ENCODE peak calls at places on chromosomes 11 and 22, in ten cellular contexts. Q, J, A, H, Z, W, Y, L, E and F are unnamed samples.

GRCh38 chr11:5362017-5362625 is 10.8 kb downstream of the OR51B6 start:
- DNase-seq in Q (no peak), J (no peak), A (no peak), H (no peak), Z (no peak), W (no peak), Y (no peak), L (no peak), E (no peak), F (no peak)

GRCh38 chr11:119666463-119667131 is 62.4 kb downstream of the NECTIN1 start:
- DNase-seq in Q (peak), J (peak), A (peak), H (peak), Z (peak), W (peak), Y (peak), L (no peak), E (no peak), F (no peak)

GRCh38 chr22:47574551-47574950 is 812.1 kb downstream of the TBC1D22A start:
- DNase-seq in Q (no peak), J (no peak), A (no peak), H (no peak), Z (no peak), W (no peak), Y (no peak), L (no peak), E (no peak), F (no peak)

GRCh38 chr11:112839051-112839450 is 122.2 kb upstream of the NCAM1 start:
- DNase-seq in Q (no peak), J (no peak), A (no peak), H (no peak), Z (no peak), W (no peak), Y (no peak), L (no peak), E (no peak), F (no peak)

GRCh38 chr11:46600162-46600561 is 6.3 kb upstream of the AMBRA1 start:
- DNase-seq in Q (no peak), J (no peak), A (no peak), H (no peak), Z (no peak), W (no peak), Y (no peak), L (no peak), E (no peak), F (no peak)

GRCh38 chr22:27420817-27421361 is 380.7 kb downstream of the MN1 start:
- DNase-seq in Q (no peak), J (no peak), A (no peak), H (no peak), Z (peak), W (peak), Y (no peak), L (peak), E (peak), F (peak)

GRCh38 chr22:36663581-36663980 is 40.0 kb downstream of the CACNG2 start:
- DNase-seq in Q (no peak), J (no peak), A (no peak), H (no peak), Z (no peak), W (no peak), Y (no peak), L (no peak), E (no peak), F (no peak)

GRCh38 chr11:10481567-10482349 is 26.7 kb downstream of the AMPD3 start:
- DNase-seq in Q (no peak), J (no peak), A (peak), H (no peak), Z (no peak), W (no peak), Y (no peak), L (no peak), E (no peak), F (no peak)

GRCh38 chr11:73795925-73796632 is 8.4 kb downstream of the MRPL48 start:
- DNase-seq in Q (no peak), J (no peak), A (peak), H (no peak), Z (no peak), W (peak), Y (no peak), L (no peak), E (no peak), F (no peak)

GRCh38 chr11:3959015-3959917 is 103.8 kb downstream of the STIM1 start:
- DNase-seq in Q (no peak), J (no peak), A (peak), H (no peak), Z (peak), W (no peak), Y (no peak), L (no peak), E (peak), F (peak)